ENCODE peak calls at places on chromosomes 5 and 9, in eight cellular contexts. P is upper lobe of right lung, Q is lower lobe of right lung, R is lung, U is suprapubic skin, O is tibial nerve, C is adrenal gland, J is neuronal stem cell. Y is an unnamed sample.

GRCh38 chr5:135432113-135432512 is 15.0 kb downstream of the DCANP1 start:
- DNase-seq in P (no peak), Q (no peak), R (no peak), U (no peak), O (no peak), C (no peak), J (no peak), Y (no peak)

GRCh38 chr9:8860925-8861324 is 1061.3 kb upstream of the DMAC1 start:
- DNase-seq in P (no peak), Q (no peak), R (no peak), U (no peak), O (no peak), C (no peak), J (no peak), Y (no peak)

GRCh38 chr5:126826619-126827215 is 49.8 kb downstream of the LMNB1 start:
- DNase-seq in P (no peak), Q (no peak), R (no peak), U (no peak), O (no peak), C (no peak), J (no peak), Y (no peak)

GRCh38 chr9:135726138-135726853 is 24.3 kb downstream of the KCNT1 start:
- DNase-seq in P (no peak), Q (no peak), R (no peak), U (no peak), O (no peak), C (no peak), J (no peak), Y (no peak)

GRCh38 chr5:132853323-132853722 is 12.9 kb downstream of the GDF9 start:
- DNase-seq in P (no peak), Q (no peak), R (no peak), U (no peak), O (no peak), C (no peak), J (no peak), Y (no peak)

GRCh38 chr5:65142007-65142406 is 339.7 kb downstream of the ADAMTS6 start:
- DNase-seq in P (no peak), Q (no peak), R (no peak), U (no peak), O (no peak), C (no peak), J (no peak), Y (no peak)

GRCh38 chr5:147226512-147226911 is 8.3 kb upstream of the STK32A start:
- DNase-seq in P (no peak), Q (no peak), R (no peak), U (no peak), O (no peak), C (no peak), J (no peak), Y (no peak)

GRCh38 chr5:39542511-39542910 is 117.7 kb upstream of the DAB2 start:
- DNase-seq in P (no peak), Q (no peak), R (no peak), U (no peak), O (no peak), C (no peak), J (no peak), Y (no peak)

GRCh38 chr9:114258866-114259799 is 63.8 kb upstream of the ORM1 start:
- DNase-seq in P (no peak), Q (no peak), R (no peak), U (no peak), O (no peak), C (no peak), J (no peak), Y (no peak)

GRCh38 chr5:78624011-78624541 is 24.5 kb downstream of the LHFPL2 start:
- DNase-seq in P (no peak), Q (no peak), R (no peak), U (no peak), O (no peak), C (no peak), J (no peak), Y (no peak)

GRCh38 chr5:115184780-115185179 is 15.1 kb upstream of the TRIM36 start:
- DNase-seq in P (no peak), Q (no peak), R (no peak), U (no peak), O (no peak), C (no peak), J (no peak), Y (no peak)

GRCh38 chr9:20242767-20243166 is 379.5 kb downstream of the MLLT3 start:
- DNase-seq in P (no peak), Q (no peak), R (no peak), U (no peak), O (no peak), C (no peak), J (no peak), Y (peak; percentile 68)

GRCh38 chr9:84935528-84936117 is 266.1 kb downstream of the NTRK2 start:
- DNase-seq in P (no peak), Q (no peak), R (no peak), U (no peak), O (no peak), C (no peak), J (no peak), Y (no peak)

GRCh38 chr5:32707394-32707997 is 3.6 kb upstream of the NPR3 start:
- DNase-seq in P (no peak), Q (no peak), R (no peak), U (no peak), O (no peak), C (no peak), J (peak; percentile 18), Y (no peak)

GRCh38 chr9:101442248-101443136 is 6.9 kb upstream of the ALDOB start:
- DNase-seq in P (no peak), Q (no peak), R (no peak), U (no peak), O (no peak), C (no peak), J (no peak), Y (no peak)

GRCh38 chr9:98217255-98217654 is 24.8 kb upstream of the CORO2A start:
- DNase-seq in P (no peak), Q (no peak), R (no peak), U (no peak), O (no peak), C (no peak), J (no peak), Y (no peak)
- H3K4me3 ChIP-seq in P (no peak overlapping the region), Q (no peak overlapping the region), R (no peak overlapping the region), U (no peak overlapping the region), O (no peak overlapping the region), C (no peak overlapping the region), J (no peak overlapping the region), Y (no peak overlapping the region)

GRCh38 chr9:6247266-6247665 is 31.7 kb downstream of the IL33 start:
- DNase-seq in P (no peak), Q (no peak), R (no peak), U (no peak), O (no peak), C (no peak), J (no peak), Y (no peak)
- H3K4me1 ChIP-seq in P (no peaks in the 10 kb centered on the region), Q (no peaks in the 10 kb centered on the region), R (no peaks in the 10 kb centered on the region), U (no peaks in the 10 kb centered on the region), O (no peaks in the 10 kb centered on the region), C (no peaks in the 10 kb centered on the region), J (no peaks in the 10 kb centered on the region), Y (no peaks in the 10 kb centered on the region)

GRCh38 chr9:127525426-127526188 is 74.3 kb downstream of the LRSAM1 start:
- DNase-seq in P (no peak), Q (no peak), R (no peak), U (no peak), O (no peak), C (no peak), J (no peak), Y (peak; percentile 46)

GRCh38 chr9:127528407-127529251 is 77.3 kb downstream of the LRSAM1 start:
- DNase-seq in P (no peak), Q (no peak), R (no peak), U (no peak), O (no peak), C (no peak), J (no peak), Y (no peak)

GRCh38 chr9:127527560-127528268 is 76.4 kb downstream of the LRSAM1 start:
- DNase-seq in P (no peak), Q (no peak), R (no peak), U (no peak), O (no peak), C (no peak), J (no peak), Y (no peak)

GRCh38 chr9:127524373-127524772 is 73.1 kb downstream of the LRSAM1 start:
- DNase-seq in P (no peak), Q (no peak), R (no peak), U (no peak), O (no peak), C (no peak), J (peak; percentile 50), Y (no peak)

DNA sequence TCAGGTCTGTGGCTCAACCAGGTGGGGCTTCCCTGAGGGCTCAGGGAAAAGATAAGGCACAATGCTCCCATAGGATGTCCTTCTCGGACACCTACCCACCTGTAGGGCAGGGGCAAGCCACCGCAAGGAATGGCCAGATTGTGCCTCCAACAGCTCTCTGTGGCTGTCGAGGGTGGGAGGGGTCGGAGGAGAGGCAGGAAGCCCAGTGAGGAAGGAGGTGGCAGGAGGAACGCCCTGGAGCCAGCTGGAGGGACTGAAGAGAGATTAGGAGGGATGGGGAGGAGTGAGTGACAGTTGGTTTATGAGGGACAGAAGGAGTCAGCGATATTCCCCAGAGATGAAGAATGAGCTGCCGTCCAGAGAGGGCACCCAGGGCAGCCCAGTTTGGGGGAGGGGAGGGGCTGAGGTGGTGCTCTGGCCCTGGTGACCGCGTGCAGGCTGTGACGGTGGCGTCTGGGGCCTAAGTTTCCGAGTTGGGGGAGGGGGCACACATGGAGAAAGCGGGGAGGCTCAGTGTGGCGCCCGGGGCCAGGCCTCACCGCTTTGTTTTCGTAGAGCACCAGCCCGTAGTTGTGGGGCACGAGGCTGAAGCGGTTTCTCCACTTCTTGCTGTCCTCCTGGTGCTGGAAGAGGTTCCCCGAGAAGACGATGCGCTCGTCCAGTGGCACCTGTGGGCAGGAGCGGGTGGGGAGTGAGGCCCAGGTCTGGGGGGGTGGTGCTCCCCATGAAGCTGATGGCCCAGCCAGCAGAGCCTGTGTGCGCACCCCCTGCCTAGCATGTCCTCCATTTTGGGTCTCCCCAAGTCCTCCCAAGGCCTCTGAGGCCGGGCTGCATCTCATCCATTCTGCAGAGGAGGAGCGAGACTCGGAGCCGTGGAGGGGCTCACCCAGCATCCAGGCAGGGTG is 75.6 kb downstream of the LRSAM1 start:
- DNase-seq in P (no peak), Q (no peak), R (no peak), U (no peak), O (no peak), C (no peak), J (no peak), Y (no peak)
- H3K36me3 ChIP-seq in P (peaks cover 79% of the 10 kb centered on the region), Q (peaks cover 92% of the 10 kb centered on the region), R (no peaks in the 10 kb centered on the region), U (peaks cover 67% of the 10 kb centered on the region), O (no peaks in the 10 kb centered on the region), C (peaks cover 51% of the 10 kb centered on the region), J (peaks cover 31% of the 10 kb centered on the region), Y (peaks cover 15% of the 10 kb centered on the region)

GRCh38 chr5:141508440-141508807 is 19.5 kb downstream of the PCDHGC5 start:
- DNase-seq in P (no peak), Q (no peak), R (no peak), U (no peak), O (no peak), C (no peak), J (no peak), Y (no peak)

GRCh38 chr5:141510850-141511718 is 22.2 kb downstream of the PCDHGC5 start:
- DNase-seq in P (no peak), Q (no peak), R (no peak), U (no peak), O (no peak), C (no peak), J (no peak), Y (no peak)

GRCh38 chr5:141510160-141510559 is 21.3 kb downstream of the PCDHGC5 start:
- DNase-seq in P (no peak), Q (no peak), R (no peak), U (no peak), O (no peak), C (no peak), J (no peak), Y (no peak)

GRCh38 chr5:141507387-141508091 is 18.7 kb downstream of the PCDHGC5 start:
- DNase-seq in P (no peak), Q (no peak), R (no peak), U (no peak), O (peak; percentile 60), C (no peak), J (no peak), Y (no peak)

GRCh38 chr5:141508808-141509611 is 20.1 kb downstream of the PCDHGC5 start:
- DNase-seq in P (no peak), Q (no peak), R (peak; percentile 56), U (peak; percentile 86), O (no peak), C (peak; percentile 67), J (peak; percentile 93), Y (no peak)
- H3K4me3 ChIP-seq in P (peak overlapping the region; percentile 23), Q (peak overlapping the region; percentile 32), R (no peak overlapping the region), U (peak overlapping the region; percentile 32), O (peak overlapping the region; percentile 46), C (peak overlapping the region; percentile 21), J (no peak overlapping the region), Y (no peak overlapping the region)

Y was measured in CD4-positive, CD25-positive, alpha-beta regulatory T cell.